ENCODE peak calls at places on chromosomes 13 and 19, in seven cellular contexts. One of them, this sample, is unnamed.

GRCh38 chr13:101631403-101631802 is 178.9 kb downstream of the ITGBL1 start:
- DNase-seq in testis: no peak
- DNase-seq in activated CD4-positive, CD25-positive, alpha-beta regulatory T cell treated with anti-CD3 and anti-CD28 coated beads, Interleukin-2, amount 50 U/mL, for 16 hours: no peak
- DNase-seq in LHCN-M2: no peak
- DNase-seq in activated CD4-positive, alpha-beta T cell treated with anti-CD3 and anti-CD28 coated beads, Interleukin-2, amount 50 U/mL, for 1 hour: no peak
- DNase-seq in activated naive CD4-positive, alpha-beta T cell: no peak
- DNase-seq in NCI-H446: no peak
- DNase-seq in this sample: no peak

GRCh38 chr19:44808463-44809371 is at the start of gene BCAM:
- DNase-seq in activated naive CD4-positive, alpha-beta T cell: no peak
- DNase-seq in activated CD4-positive, CD25-positive, alpha-beta regulatory T cell treated with anti-CD3 and anti-CD28 coated beads, Interleukin-2, amount 50 U/mL, for 16 hours: no peak
- DNase-seq in NCI-H446: peak; percentile 57
- DNase-seq in testis: peak; percentile 85
- DNase-seq in LHCN-M2: peak; percentile 48
- DNase-seq in activated CD4-positive, alpha-beta T cell treated with anti-CD3 and anti-CD28 coated beads, Interleukin-2, amount 50 U/mL, for 1 hour: peak; percentile 4
- DNase-seq in this sample: no peak

GRCh38 chr13:110652231-110652730 is 36.9 kb downstream of the NAXD start:
- DNase-seq in activated CD4-positive, CD25-positive, alpha-beta regulatory T cell treated with anti-CD3 and anti-CD28 coated beads, Interleukin-2, amount 50 U/mL, for 16 hours: no peak
- DNase-seq in activated CD4-positive, alpha-beta T cell treated with anti-CD3 and anti-CD28 coated beads, Interleukin-2, amount 50 U/mL, for 1 hour: no peak
- DNase-seq in NCI-H446: no peak
- DNase-seq in LHCN-M2: no peak
- DNase-seq in testis: no peak
- DNase-seq in activated naive CD4-positive, alpha-beta T cell: no peak
- DNase-seq in this sample: no peak

GRCh38 chr19:35828694-35829301 is 16.2 kb upstream of the PRODH2 start:
- DNase-seq in activated CD4-positive, alpha-beta T cell treated with anti-CD3 and anti-CD28 coated beads, Interleukin-2, amount 50 U/mL, for 1 hour: peak; percentile 52
- DNase-seq in NCI-H446: no peak
- DNase-seq in LHCN-M2: peak; percentile 57
- DNase-seq in testis: peak; percentile 89
- DNase-seq in activated CD4-positive, CD25-positive, alpha-beta regulatory T cell treated with anti-CD3 and anti-CD28 coated beads, Interleukin-2, amount 50 U/mL, for 16 hours: no peak
- DNase-seq in activated naive CD4-positive, alpha-beta T cell: no peak
- DNase-seq in this sample: no peak

GRCh38 chr19:16452321-16452720 is 19.4 kb downstream of the EPS15L1 start:
- DNase-seq in activated CD4-positive, alpha-beta T cell treated with anti-CD3 and anti-CD28 coated beads, Interleukin-2, amount 50 U/mL, for 1 hour: no peak
- DNase-seq in NCI-H446: no peak
- DNase-seq in activated CD4-positive, CD25-positive, alpha-beta regulatory T cell treated with anti-CD3 and anti-CD28 coated beads, Interleukin-2, amount 50 U/mL, for 16 hours: no peak
- DNase-seq in LHCN-M2: no peak
- DNase-seq in activated naive CD4-positive, alpha-beta T cell: no peak
- DNase-seq in testis: no peak
- DNase-seq in this sample: no peak

GRCh38 chr13:110330491-110331001 is 23.5 kb downstream of the COL4A2 start:
- DNase-seq in activated naive CD4-positive, alpha-beta T cell: no peak
- DNase-seq in activated CD4-positive, alpha-beta T cell treated with anti-CD3 and anti-CD28 coated beads, Interleukin-2, amount 50 U/mL, for 1 hour: no peak
- DNase-seq in activated CD4-positive, CD25-positive, alpha-beta regulatory T cell treated with anti-CD3 and anti-CD28 coated beads, Interleukin-2, amount 50 U/mL, for 16 hours: no peak
- DNase-seq in NCI-H446: no peak
- DNase-seq in testis: no peak
- DNase-seq in LHCN-M2: peak; percentile 71
- DNase-seq in this sample: no peak

GRCh38 chr19:41575998-41576397 is at the start of gene CEACAM21:
- DNase-seq in NCI-H446: no peak
- DNase-seq in activated CD4-positive, CD25-positive, alpha-beta regulatory T cell treated with anti-CD3 and anti-CD28 coated beads, Interleukin-2, amount 50 U/mL, for 16 hours: no peak
- DNase-seq in LHCN-M2: no peak
- DNase-seq in activated naive CD4-positive, alpha-beta T cell: no peak
- DNase-seq in activated CD4-positive, alpha-beta T cell treated with anti-CD3 and anti-CD28 coated beads, Interleukin-2, amount 50 U/mL, for 1 hour: peak; percentile 33
- DNase-seq in testis: peak; percentile 34
- DNase-seq in this sample: no peak

GRCh38 chr13:110125157-110125556 is 181.8 kb downstream of the COL4A1 start:
- DNase-seq in NCI-H446: no peak
- DNase-seq in testis: no peak
- DNase-seq in activated naive CD4-positive, alpha-beta T cell: no peak
- DNase-seq in activated CD4-positive, alpha-beta T cell treated with anti-CD3 and anti-CD28 coated beads, Interleukin-2, amount 50 U/mL, for 1 hour: no peak
- DNase-seq in LHCN-M2: no peak
- DNase-seq in activated CD4-positive, CD25-positive, alpha-beta regulatory T cell treated with anti-CD3 and anti-CD28 coated beads, Interleukin-2, amount 50 U/mL, for 16 hours: no peak
- DNase-seq in this sample: no peak

GRCh38 chr19:17847538-17848366 is at the start of gene JAK3:
- DNase-seq in LHCN-M2: no peak
- DNase-seq in activated naive CD4-positive, alpha-beta T cell: peak; percentile 61
- DNase-seq in testis: peak; percentile 71
- DNase-seq in NCI-H446: no peak
- DNase-seq in activated CD4-positive, alpha-beta T cell treated with anti-CD3 and anti-CD28 coated beads, Interleukin-2, amount 50 U/mL, for 1 hour: peak; percentile 78
- DNase-seq in activated CD4-positive, CD25-positive, alpha-beta regulatory T cell treated with anti-CD3 and anti-CD28 coated beads, Interleukin-2, amount 50 U/mL, for 16 hours: peak; percentile 75
- DNase-seq in this sample: no peak

GRCh38 chr19:51142119-51142518 is at the start of gene SIGLEC7:
- DNase-seq in testis: peak; percentile 45
- DNase-seq in activated naive CD4-positive, alpha-beta T cell: no peak
- DNase-seq in LHCN-M2: no peak
- DNase-seq in activated CD4-positive, alpha-beta T cell treated with anti-CD3 and anti-CD28 coated beads, Interleukin-2, amount 50 U/mL, for 1 hour: no peak
- DNase-seq in activated CD4-positive, CD25-positive, alpha-beta regulatory T cell treated with anti-CD3 and anti-CD28 coated beads, Interleukin-2, amount 50 U/mL, for 16 hours: no peak
- DNase-seq in NCI-H446: no peak
- DNase-seq in this sample: no peak

GRCh38 chr19:47471733-47472457 is at the start of gene SLC8A2:
- DNase-seq in activated CD4-positive, alpha-beta T cell treated with anti-CD3 and anti-CD28 coated beads, Interleukin-2, amount 50 U/mL, for 1 hour: peak; percentile 62
- DNase-seq in activated naive CD4-positive, alpha-beta T cell: no peak
- DNase-seq in NCI-H446: peak; percentile 86
- DNase-seq in activated CD4-positive, CD25-positive, alpha-beta regulatory T cell treated with anti-CD3 and anti-CD28 coated beads, Interleukin-2, amount 50 U/mL, for 16 hours: peak; percentile 17
- DNase-seq in testis: peak; percentile 82
- DNase-seq in LHCN-M2: peak; percentile 49
- DNase-seq in this sample: no peak

GRCh38 chr13:30982506-30982905 is 50.0 kb downstream of the TEX26 start:
- DNase-seq in testis: no peak
- DNase-seq in activated CD4-positive, CD25-positive, alpha-beta regulatory T cell treated with anti-CD3 and anti-CD28 coated beads, Interleukin-2, amount 50 U/mL, for 16 hours: no peak
- DNase-seq in activated naive CD4-positive, alpha-beta T cell: no peak
- DNase-seq in activated CD4-positive, alpha-beta T cell treated with anti-CD3 and anti-CD28 coated beads, Interleukin-2, amount 50 U/mL, for 1 hour: no peak
- DNase-seq in NCI-H446: no peak
- DNase-seq in LHCN-M2: no peak
- DNase-seq in this sample: no peak

GRCh38 chr19:41226053-41226873 is 7.2 kb downstream of the AXL start:
- DNase-seq in activated CD4-positive, CD25-positive, alpha-beta regulatory T cell treated with anti-CD3 and anti-CD28 coated beads, Interleukin-2, amount 50 U/mL, for 16 hours: no peak
- DNase-seq in activated naive CD4-positive, alpha-beta T cell: no peak
- DNase-seq in LHCN-M2: no peak
- DNase-seq in NCI-H446: no peak
- DNase-seq in activated CD4-positive, alpha-beta T cell treated with anti-CD3 and anti-CD28 coated beads, Interleukin-2, amount 50 U/mL, for 1 hour: peak; percentile 52
- DNase-seq in testis: peak; percentile 95
- DNase-seq in this sample: no peak

GRCh38 chr19:46813570-46814358 is 25.4 kb upstream of the SLC1A5 start:
- DNase-seq in NCI-H446: no peak
- DNase-seq in activated CD4-positive, alpha-beta T cell treated with anti-CD3 and anti-CD28 coated beads, Interleukin-2, amount 50 U/mL, for 1 hour: no peak
- DNase-seq in testis: peak; percentile 89
- DNase-seq in LHCN-M2: no peak
- DNase-seq in activated CD4-positive, CD25-positive, alpha-beta regulatory T cell treated with anti-CD3 and anti-CD28 coated beads, Interleukin-2, amount 50 U/mL, for 16 hours: no peak
- DNase-seq in activated naive CD4-positive, alpha-beta T cell: no peak
- DNase-seq in this sample: no peak

GRCh38 chr19:1423445-1424181 is 14.6 kb upstream of the RPS15 start:
- DNase-seq in activated CD4-positive, alpha-beta T cell treated with anti-CD3 and anti-CD28 coated beads, Interleukin-2, amount 50 U/mL, for 1 hour: no peak
- DNase-seq in LHCN-M2: no peak
- DNase-seq in activated CD4-positive, CD25-positive, alpha-beta regulatory T cell treated with anti-CD3 and anti-CD28 coated beads, Interleukin-2, amount 50 U/mL, for 16 hours: no peak
- DNase-seq in testis: no peak
- DNase-seq in NCI-H446: no peak
- DNase-seq in activated naive CD4-positive, alpha-beta T cell: no peak
- DNase-seq in this sample: no peak

GRCh38 chr19:44757057-44757734 is 8.7 kb downstream of the BCL3 start:
- DNase-seq in activated naive CD4-positive, alpha-beta T cell: no peak
- DNase-seq in activated CD4-positive, CD25-positive, alpha-beta regulatory T cell treated with anti-CD3 and anti-CD28 coated beads, Interleukin-2, amount 50 U/mL, for 16 hours: no peak
- DNase-seq in testis: peak; percentile 76
- DNase-seq in NCI-H446: no peak
- DNase-seq in activated CD4-positive, alpha-beta T cell treated with anti-CD3 and anti-CD28 coated beads, Interleukin-2, amount 50 U/mL, for 1 hour: no peak
- DNase-seq in LHCN-M2: no peak
- DNase-seq in this sample: no peak

GRCh38 chr19:36008336-36008978 is at the start of gene SYNE4:
- DNase-seq in activated CD4-positive, alpha-beta T cell treated with anti-CD3 and anti-CD28 coated beads, Interleukin-2, amount 50 U/mL, for 1 hour: no peak
- DNase-seq in LHCN-M2: no peak
- DNase-seq in activated naive CD4-positive, alpha-beta T cell: no peak
- DNase-seq in NCI-H446: no peak
- DNase-seq in testis: no peak
- DNase-seq in activated CD4-positive, CD25-positive, alpha-beta regulatory T cell treated with anti-CD3 and anti-CD28 coated beads, Interleukin-2, amount 50 U/mL, for 16 hours: no peak
- DNase-seq in this sample: no peak

GRCh38 chr13:44815507-44816074 is 173.7 kb downstream of the NUFIP1 start:
- DNase-seq in activated CD4-positive, alpha-beta T cell treated with anti-CD3 and anti-CD28 coated beads, Interleukin-2, amount 50 U/mL, for 1 hour: no peak
- DNase-seq in LHCN-M2: peak; percentile 93
- DNase-seq in activated naive CD4-positive, alpha-beta T cell: no peak
- DNase-seq in testis: peak; percentile 32
- DNase-seq in NCI-H446: no peak
- DNase-seq in activated CD4-positive, CD25-positive, alpha-beta regulatory T cell treated with anti-CD3 and anti-CD28 coated beads, Interleukin-2, amount 50 U/mL, for 16 hours: no peak
- DNase-seq in this sample: no peak

GRCh38 chr13:28583661-28584091 is 75.3 kb upstream of the POMP start:
- DNase-seq in LHCN-M2: no peak
- DNase-seq in activated CD4-positive, alpha-beta T cell treated with anti-CD3 and anti-CD28 coated beads, Interleukin-2, amount 50 U/mL, for 1 hour: no peak
- DNase-seq in activated naive CD4-positive, alpha-beta T cell: no peak
- DNase-seq in activated CD4-positive, CD25-positive, alpha-beta regulatory T cell treated with anti-CD3 and anti-CD28 coated beads, Interleukin-2, amount 50 U/mL, for 16 hours: no peak
- DNase-seq in testis: peak; percentile 20
- DNase-seq in NCI-H446: no peak
- DNase-seq in this sample: no peak

GRCh38 chr13:40272776-40273139 is 393.7 kb downstream of the FOXO1 start:
- DNase-seq in activated naive CD4-positive, alpha-beta T cell: no peak
- DNase-seq in activated CD4-positive, alpha-beta T cell treated with anti-CD3 and anti-CD28 coated beads, Interleukin-2, amount 50 U/mL, for 1 hour: no peak
- DNase-seq in testis: no peak
- DNase-seq in activated CD4-positive, CD25-positive, alpha-beta regulatory T cell treated with anti-CD3 and anti-CD28 coated beads, Interleukin-2, amount 50 U/mL, for 16 hours: no peak
- DNase-seq in LHCN-M2: no peak
- DNase-seq in NCI-H446: no peak
- DNase-seq in this sample: no peak

GRCh38 chr19:8215783-8216182 is 6.6 kb downstream of the CERS4 start:
- DNase-seq in testis: no peak
- DNase-seq in NCI-H446: no peak
- DNase-seq in LHCN-M2: no peak
- DNase-seq in activated CD4-positive, alpha-beta T cell treated with anti-CD3 and anti-CD28 coated beads, Interleukin-2, amount 50 U/mL, for 1 hour: no peak
- DNase-seq in activated CD4-positive, CD25-positive, alpha-beta regulatory T cell treated with anti-CD3 and anti-CD28 coated beads, Interleukin-2, amount 50 U/mL, for 16 hours: no peak
- DNase-seq in activated naive CD4-positive, alpha-beta T cell: no peak
- DNase-seq in this sample: no peak